ENCODE peak calls at places on chromosomes 4 and X, in six cellular contexts. One of them, this sample, is unnamed.

GRCh38 chr4:15493411-15493810 is 23.7 kb downstream of the CC2D2A start:
- DNase-seq in DMS153: no peak
- DNase-seq in stimulated activated CD4-positive, alpha-beta T cell treated with anti-CD3 and anti-CD28 coated beads, Interleukin-15, amount 100 ng/mL, for 24 hours: no peak
- DNase-seq in hepatocyte: no peak
- DNase-seq in EL: no peak
- DNase-seq in cardiac fibroblast: no peak
- DNase-seq in this sample: no peak

GRCh38 chrX:129606918-129607317 is 47.8 kb downstream of the APLN start:
- DNase-seq in DMS153: no peak
- DNase-seq in stimulated activated CD4-positive, alpha-beta T cell treated with anti-CD3 and anti-CD28 coated beads, Interleukin-15, amount 100 ng/mL, for 24 hours: peak
- DNase-seq in hepatocyte: peak
- DNase-seq in EL: peak
- DNase-seq in cardiac fibroblast: peak
- DNase-seq in this sample: peak

GRCh38 chrX:110512341-110512740 is 153.7 kb downstream of the RTL9 start:
- DNase-seq in DMS153: no peak
- DNase-seq in cardiac fibroblast: no peak
- DNase-seq in hepatocyte: no peak
- DNase-seq in EL: no peak
- DNase-seq in stimulated activated CD4-positive, alpha-beta T cell treated with anti-CD3 and anti-CD28 coated beads, Interleukin-15, amount 100 ng/mL, for 24 hours: no peak
- DNase-seq in this sample: no peak

GRCh38 chr4:25424539-25425228 is 47.6 kb downstream of the ANAPC4 start:
- DNase-seq in hepatocyte: no peak
- DNase-seq in cardiac fibroblast: no peak
- DNase-seq in EL: no peak
- DNase-seq in DMS153: no peak
- DNase-seq in stimulated activated CD4-positive, alpha-beta T cell treated with anti-CD3 and anti-CD28 coated beads, Interleukin-15, amount 100 ng/mL, for 24 hours: no peak
- DNase-seq in this sample: no peak

GRCh38 chr4:148258526-148258925 is 183.7 kb downstream of the NR3C2 start:
- DNase-seq in hepatocyte: no peak
- DNase-seq in stimulated activated CD4-positive, alpha-beta T cell treated with anti-CD3 and anti-CD28 coated beads, Interleukin-15, amount 100 ng/mL, for 24 hours: no peak
- DNase-seq in EL: no peak
- DNase-seq in DMS153: no peak
- DNase-seq in cardiac fibroblast: no peak
- DNase-seq in this sample: no peak

GRCh38 chr4:185080545-185080944 is 62.3 kb downstream of the HELT start:
- DNase-seq in stimulated activated CD4-positive, alpha-beta T cell treated with anti-CD3 and anti-CD28 coated beads, Interleukin-15, amount 100 ng/mL, for 24 hours: no peak
- DNase-seq in DMS153: no peak
- DNase-seq in hepatocyte: no peak
- DNase-seq in cardiac fibroblast: no peak
- DNase-seq in EL: no peak
- DNase-seq in this sample: no peak

GRCh38 chrX:119190736-119191282 is 45.3 kb upstream of the PGRMC1 start:
- DNase-seq in cardiac fibroblast: peak
- DNase-seq in DMS153: no peak
- DNase-seq in stimulated activated CD4-positive, alpha-beta T cell treated with anti-CD3 and anti-CD28 coated beads, Interleukin-15, amount 100 ng/mL, for 24 hours: no peak
- DNase-seq in EL: no peak
- DNase-seq in hepatocyte: peak
- DNase-seq in this sample: peak

GRCh38 chr4:1599491-1600210 is 84.5 kb downstream of the FAM53A start:
- DNase-seq in cardiac fibroblast: no peak
- DNase-seq in EL: no peak
- DNase-seq in DMS153: no peak
- DNase-seq in stimulated activated CD4-positive, alpha-beta T cell treated with anti-CD3 and anti-CD28 coated beads, Interleukin-15, amount 100 ng/mL, for 24 hours: no peak
- DNase-seq in hepatocyte: no peak
- DNase-seq in this sample: no peak

GRCh38 chr4:16791460-16791859 is 107.0 kb downstream of the LDB2 start:
- DNase-seq in hepatocyte: no peak
- DNase-seq in EL: no peak
- DNase-seq in DMS153: no peak
- DNase-seq in stimulated activated CD4-positive, alpha-beta T cell treated with anti-CD3 and anti-CD28 coated beads, Interleukin-15, amount 100 ng/mL, for 24 hours: no peak
- DNase-seq in cardiac fibroblast: no peak
- DNase-seq in this sample: no peak

GRCh38 chr4:90621080-90621479 is 493.9 kb downstream of the CCSER1 start:
- DNase-seq in DMS153: no peak
- DNase-seq in cardiac fibroblast: no peak
- DNase-seq in EL: no peak
- DNase-seq in hepatocyte: no peak
- DNase-seq in stimulated activated CD4-positive, alpha-beta T cell treated with anti-CD3 and anti-CD28 coated beads, Interleukin-15, amount 100 ng/mL, for 24 hours: no peak
- DNase-seq in this sample: no peak

GRCh38 chrX:72020204-72020603 is 109.6 kb downstream of the NHSL2 start:
- DNase-seq in EL: no peak
- DNase-seq in cardiac fibroblast: no peak
- DNase-seq in DMS153: no peak
- DNase-seq in hepatocyte: no peak
- DNase-seq in stimulated activated CD4-positive, alpha-beta T cell treated with anti-CD3 and anti-CD28 coated beads, Interleukin-15, amount 100 ng/mL, for 24 hours: no peak
- DNase-seq in this sample: peak

GRCh38 chr4:177041356-177041755 is 248.6 kb upstream of the VEGFC start:
- DNase-seq in hepatocyte: no peak
- DNase-seq in DMS153: no peak
- DNase-seq in cardiac fibroblast: no peak
- DNase-seq in EL: no peak
- DNase-seq in stimulated activated CD4-positive, alpha-beta T cell treated with anti-CD3 and anti-CD28 coated beads, Interleukin-15, amount 100 ng/mL, for 24 hours: no peak
- DNase-seq in this sample: no peak

GRCh38 chrX:10512258-10512657 is 108.1 kb downstream of the MID1 start:
- DNase-seq in stimulated activated CD4-positive, alpha-beta T cell treated with anti-CD3 and anti-CD28 coated beads, Interleukin-15, amount 100 ng/mL, for 24 hours: no peak
- DNase-seq in DMS153: no peak
- DNase-seq in cardiac fibroblast: no peak
- DNase-seq in hepatocyte: no peak
- DNase-seq in EL: peak
- DNase-seq in this sample: no peak

GRCh38 chr4:150178161-150178560 is 99.9 kb downstream of the DCLK2 start:
- DNase-seq in cardiac fibroblast: peak
- DNase-seq in stimulated activated CD4-positive, alpha-beta T cell treated with anti-CD3 and anti-CD28 coated beads, Interleukin-15, amount 100 ng/mL, for 24 hours: no peak
- DNase-seq in hepatocyte: no peak
- DNase-seq in DMS153: no peak
- DNase-seq in EL: peak
- DNase-seq in this sample: no peak

GRCh38 chr4:187207931-187208330 is 484.3 kb upstream of the FAT1 start:
- DNase-seq in cardiac fibroblast: no peak
- DNase-seq in DMS153: no peak
- DNase-seq in stimulated activated CD4-positive, alpha-beta T cell treated with anti-CD3 and anti-CD28 coated beads, Interleukin-15, amount 100 ng/mL, for 24 hours: no peak
- DNase-seq in EL: no peak
- DNase-seq in hepatocyte: no peak
- DNase-seq in this sample: no peak

GRCh38 chr4:26857278-26858034 is 3.2 kb upstream of the STIM2 start:
- DNase-seq in DMS153: peak
- DNase-seq in stimulated activated CD4-positive, alpha-beta T cell treated with anti-CD3 and anti-CD28 coated beads, Interleukin-15, amount 100 ng/mL, for 24 hours: peak
- DNase-seq in EL: peak
- DNase-seq in hepatocyte: peak
- DNase-seq in cardiac fibroblast: peak
- DNase-seq in this sample: peak

GRCh38 chrX:17459008-17459407 is 84.0 kb downstream of the NHS start:
- DNase-seq in cardiac fibroblast: peak
- DNase-seq in hepatocyte: peak
- DNase-seq in DMS153: peak
- DNase-seq in EL: peak
- DNase-seq in stimulated activated CD4-positive, alpha-beta T cell treated with anti-CD3 and anti-CD28 coated beads, Interleukin-15, amount 100 ng/mL, for 24 hours: no peak
- DNase-seq in this sample: peak

GRCh38 chr4:158783775-158784174 is 14.9 kb downstream of the FNIP2 start:
- DNase-seq in stimulated activated CD4-positive, alpha-beta T cell treated with anti-CD3 and anti-CD28 coated beads, Interleukin-15, amount 100 ng/mL, for 24 hours: no peak
- DNase-seq in cardiac fibroblast: no peak
- DNase-seq in hepatocyte: no peak
- DNase-seq in DMS153: no peak
- DNase-seq in EL: peak
- DNase-seq in this sample: no peak

GRCh38 chr4:12881945-12882589 is 602.1 kb downstream of the RAB28 start:
- DNase-seq in EL: no peak
- DNase-seq in cardiac fibroblast: no peak
- DNase-seq in hepatocyte: no peak
- DNase-seq in DMS153: no peak
- DNase-seq in stimulated activated CD4-positive, alpha-beta T cell treated with anti-CD3 and anti-CD28 coated beads, Interleukin-15, amount 100 ng/mL, for 24 hours: no peak
- DNase-seq in this sample: no peak

GRCh38 chr4:147581601-147582350 is 35.4 kb upstream of the TMEM184C start:
- DNase-seq in cardiac fibroblast: peak
- DNase-seq in EL: peak
- DNase-seq in hepatocyte: no peak
- DNase-seq in DMS153: no peak
- DNase-seq in stimulated activated CD4-positive, alpha-beta T cell treated with anti-CD3 and anti-CD28 coated beads, Interleukin-15, amount 100 ng/mL, for 24 hours: no peak
- DNase-seq in this sample: no peak

GRCh38 chr4:65880594-65880993 is 210.3 kb upstream of the EPHA5 start:
- DNase-seq in stimulated activated CD4-positive, alpha-beta T cell treated with anti-CD3 and anti-CD28 coated beads, Interleukin-15, amount 100 ng/mL, for 24 hours: no peak
- DNase-seq in EL: no peak
- DNase-seq in cardiac fibroblast: peak
- DNase-seq in DMS153: no peak
- DNase-seq in hepatocyte: no peak
- DNase-seq in this sample: no peak

GRCh38 chrX:13552892-13553291 is 16.5 kb upstream of the EGFL6 start:
- DNase-seq in hepatocyte: no peak
- DNase-seq in cardiac fibroblast: no peak
- DNase-seq in stimulated activated CD4-positive, alpha-beta T cell treated with anti-CD3 and anti-CD28 coated beads, Interleukin-15, amount 100 ng/mL, for 24 hours: no peak
- DNase-seq in DMS153: no peak
- DNase-seq in EL: no peak
- DNase-seq in this sample: no peak

GRCh38 chr4:158875026-158875425 is 106.2 kb downstream of the FNIP2 start:
- DNase-seq in cardiac fibroblast: no peak
- DNase-seq in EL: no peak
- DNase-seq in DMS153: no peak
- DNase-seq in hepatocyte: no peak
- DNase-seq in stimulated activated CD4-positive, alpha-beta T cell treated with anti-CD3 and anti-CD28 coated beads, Interleukin-15, amount 100 ng/mL, for 24 hours: no peak
- DNase-seq in this sample: no peak

This sample was measured in ovary.